ENCODE peak calls at places on chromosome X, in ten cellular contexts. S, H, U, D, A, C, M, X, Q and E are unnamed samples.

GRCh38 chrX:34655496-34656258 is 1.4 kb downstream of the TMEM47 start:
- DNase-seq in U (no peak), Q (no peak), D (no peak), X (no peak), C (no peak), M (no peak), H (no peak), A (no peak), S (peak; percentile 19), E (peak; percentile 37)

GRCh38 chrX:12563121-12563520 is 228.1 kb upstream of the PRPS2 start:
- DNase-seq in H (no peak), U (no peak), X (no peak), Q (no peak), A (no peak), D (no peak), S (peak; percentile 6), C (no peak), M (no peak), E (peak; percentile 11)

GRCh38 chrX:70675284-70675683 is 230.6 kb downstream of the DLG3 start:
- DNase-seq in U (no peak), S (no peak), D (no peak), M (no peak), X (no peak), C (no peak), H (no peak), A (no peak), Q (no peak), E (no peak)

GRCh38 chrX:43971966-43972961 is 926 bp downstream of the NDP start:
- DNase-seq in U (no peak), S (no peak), A (no peak), Q (no peak), C (no peak), M (no peak), D (no peak), X (peak; percentile 38), H (no peak), E (peak; percentile 14)

GRCh38 chrX:115460565-115460888 is 100.4 kb upstream of the PLS3 start:
- DNase-seq in A (no peak), M (no peak), S (no peak), Q (no peak), U (no peak), H (no peak), D (no peak), X (no peak), C (no peak), E (no peak)

GRCh38 chrX:106905064-106905708 is 2.0 kb upstream of the RIPPLY1 start:
- DNase-seq in A (no peak), M (no peak), H (no peak), X (no peak), C (no peak), S (peak; percentile 57), Q (no peak), U (no peak), D (no peak), E (no peak)

GRCh38 chrX:130186645-130187044 is 14.9 kb downstream of the RAB33A start:
- DNase-seq in X (no peak), S (no peak), A (no peak), U (no peak), Q (no peak), M (no peak), H (no peak), D (no peak), C (no peak), E (no peak)

GRCh38 chrX:145865082-145865481 is 47.5 kb downstream of the SLITRK2 start:
- DNase-seq in U (no peak), M (no peak), S (no peak), Q (no peak), X (no peak), A (no peak), H (no peak), C (no peak), D (no peak), E (no peak)

GRCh38 chrX:35382966-35383365 is 415.2 kb upstream of the MAGEB16 start:
- DNase-seq in H (no peak), A (no peak), D (no peak), S (no peak), X (no peak), Q (no peak), U (no peak), M (no peak), C (no peak), E (no peak)

GRCh38 chrX:100962811-100963210 is 6.7 kb upstream of the ARL13A start:
- DNase-seq in S (no peak), C (no peak), X (no peak), A (no peak), U (no peak), H (no peak), M (no peak), Q (no peak), D (no peak), E (no peak)

GRCh38 chrX:66731398-66731797 is 92.5 kb upstream of the EDA2R start:
- DNase-seq in M (no peak), C (peak; percentile 24), A (no peak), D (no peak), X (no peak), U (peak; percentile 15), S (peak; percentile 57), Q (peak; percentile 43), H (no peak), E (peak; percentile 31)

GRCh38 chrX:41184312-41184711 is 99.1 kb downstream of the USP9X start:
- DNase-seq in D (no peak), S (no peak), H (no peak), M (no peak), A (no peak), Q (no peak), C (no peak), X (no peak), U (no peak), E (no peak)

GRCh38 chrX:38896724-38897298 is 95.6 kb downstream of the MID1IP1 start:
- DNase-seq in M (no peak), X (no peak), D (no peak), A (no peak), U (no peak), C (no peak), Q (no peak), S (no peak), H (no peak), E (no peak)

GRCh38 chrX:120690344-120690743 is 60.5 kb upstream of the C1GALT1C1 start:
- DNase-seq in A (no peak), M (no peak), Q (no peak), H (no peak), S (no peak), C (no peak), D (no peak), X (no peak), U (no peak), E (no peak)

GRCh38 chrX:148271263-148271662 is 229.2 kb upstream of the AFF2 start:
- DNase-seq in Q (no peak), C (no peak), M (no peak), H (no peak), S (no peak), U (no peak), D (no peak), A (no peak), X (no peak), E (no peak)

GRCh38 chrX:68840256-68840655 is 11.4 kb downstream of the EFNB1 start:
- DNase-seq in Q (no peak), H (no peak), X (no peak), D (no peak), C (no peak), U (no peak), M (no peak), S (no peak), A (no peak), E (no peak)

GRCh38 chrX:46770006-46770816 is 11.3 kb upstream of the SLC9A7 start:
- DNase-seq in D (no peak), A (no peak), Q (no peak), H (no peak), M (no peak), U (no peak), C (no peak), S (peak; percentile 19), X (no peak), E (no peak)

GRCh38 chrX:47936224-47936939 is 67.4 kb downstream of the ZNF182 start:
- DNase-seq in M (no peak), D (no peak), X (peak; percentile 1), A (no peak), C (no peak), U (no peak), H (no peak), Q (no peak), S (no peak), E (no peak)

GRCh38 chrX:113741744-113742143 is 842.1 kb upstream of the HTR2C start:
- DNase-seq in D (no peak), H (no peak), U (peak; percentile 4), C (peak; percentile 7), M (no peak), Q (peak; percentile 10), A (no peak), X (no peak), S (no peak), E (no peak)

GRCh38 chrX:40878821-40879571 is 143.7 kb upstream of the MED14 start:
- DNase-seq in U (no peak), X (no peak), S (no peak), D (no peak), A (no peak), H (no peak), C (no peak), Q (no peak), M (no peak), E (no peak)

GRCh38 chrX:6199519-6199918 is 29.1 kb downstream of the NLGN4X start:
- DNase-seq in U (no peak), X (no peak), Q (no peak), H (no peak), A (no peak), D (no peak), M (no peak), C (no peak), S (no peak), E (no peak)

GRCh38 chrX:153884136-153885076 is 1.6 kb downstream of the L1CAM start:
- DNase-seq in C (no peak), X (peak; percentile 47), U (peak; percentile 32), Q (peak; percentile 59), S (no peak), D (no peak), M (no peak), A (no peak), H (no peak), E (peak; percentile 63)

GRCh38 chrX:154484255-154485149 is 1.9 kb downstream of the UBL4A start:
- DNase-seq in H (no peak), Q (peak; percentile 33), D (no peak), C (no peak), A (no peak), U (peak; percentile 36), S (no peak), X (no peak), M (no peak), E (no peak)

GRCh38 chrX:42485621-42486020 is 292.3 kb downstream of the PPP1R2C start:
- DNase-seq in Q (no peak), X (peak; percentile 1), D (no peak), U (peak; percentile 3), S (peak; percentile 0), C (no peak), M (no peak), H (no peak), A (no peak), E (no peak)

GRCh38 chrX:40094900-40095587 is 2.7 kb downstream of the BCOR start:
- DNase-seq in Q (no peak), H (peak; percentile 34), D (no peak), A (no peak), C (no peak), M (no peak), S (peak; percentile 40), U (no peak), X (no peak), E (no peak)

GRCh38 chrX:142601792-142602191 is 396.7 kb upstream of the MAGEC2 start:
- DNase-seq in H (no peak), S (no peak), U (no peak), C (no peak), A (no peak), D (no peak), Q (no peak), M (no peak), X (no peak), E (no peak)

GRCh38 chrX:33336783-33337182 is 125.4 kb upstream of the DMD start:
- DNase-seq in H (no peak), S (peak; percentile 50), X (peak; percentile 26), D (no peak), C (no peak), A (no peak), Q (peak; percentile 6), M (no peak), U (no peak), E (peak; percentile 23)

GRCh38 chrX:84469226-84469625 is 33.0 kb downstream of the HDX start:
- DNase-seq in X (peak; percentile 28), H (no peak), S (peak; percentile 26), U (no peak), Q (no peak), M (no peak), D (no peak), C (no peak), A (no peak), E (no peak)